ENCODE peak calls at places on chromosomes 12 and 14, in nine cellular contexts. One of them, this sample, is unnamed.

GRCh38 chr12:10715491-10715890 is 7.6 kb downstream of the YBX3 start:
- DNase-seq in upper lobe of left lung: no peak
- DNase-seq in psoas muscle: no peak
- DNase-seq in pancreas: no peak
- DNase-seq in MM.1S: no peak
- DNase-seq in CD8-positive, alpha-beta T cell: no peak
- DNase-seq in IMR-90: no peak
- DNase-seq in uterus: no peak
- DNase-seq in right atrium auricular region: no peak
- DNase-seq in this sample: no peak

GRCh38 chr12:124705545-124706138 is 138.2 kb upstream of the NCOR2 start:
- DNase-seq in upper lobe of left lung: no peak
- DNase-seq in psoas muscle: no peak
- DNase-seq in pancreas: no peak
- DNase-seq in MM.1S: no peak
- DNase-seq in CD8-positive, alpha-beta T cell: no peak
- DNase-seq in IMR-90: no peak
- DNase-seq in uterus: no peak
- DNase-seq in right atrium auricular region: no peak
- DNase-seq in this sample: no peak

GRCh38 chr14:54902143-54902520 is 494 bp downstream of the GCH1 start:
- DNase-seq in upper lobe of left lung: peak; percentile 94
- DNase-seq in psoas muscle: peak; percentile 79
- DNase-seq in pancreas: peak; percentile 90
- DNase-seq in MM.1S: peak; percentile 50
- DNase-seq in CD8-positive, alpha-beta T cell: peak; percentile 79
- DNase-seq in IMR-90: peak; percentile 31
- DNase-seq in uterus: peak; percentile 60
- DNase-seq in right atrium auricular region: peak; percentile 84
- DNase-seq in this sample: peak; percentile 50

GRCh38 chr12:130632582-130633174 is 83.4 kb downstream of the RIMBP2 start:
- DNase-seq in upper lobe of left lung: no peak
- DNase-seq in psoas muscle: no peak
- DNase-seq in pancreas: no peak
- DNase-seq in MM.1S: no peak
- DNase-seq in CD8-positive, alpha-beta T cell: no peak
- DNase-seq in IMR-90: no peak
- DNase-seq in uterus: no peak
- DNase-seq in right atrium auricular region: no peak
- DNase-seq in this sample: no peak

GRCh38 chr12:88691811-88692210 is 111.5 kb upstream of the KITLG start:
- DNase-seq in upper lobe of left lung: no peak
- DNase-seq in psoas muscle: no peak
- DNase-seq in pancreas: no peak
- DNase-seq in MM.1S: no peak
- DNase-seq in CD8-positive, alpha-beta T cell: no peak
- DNase-seq in IMR-90: no peak
- DNase-seq in uterus: no peak
- DNase-seq in right atrium auricular region: no peak
- DNase-seq in this sample: no peak

GRCh38 chr12:93571360-93571853 is 1.1 kb upstream of the SOCS2 start:
- DNase-seq in upper lobe of left lung: peak; percentile 95
- DNase-seq in psoas muscle: peak; percentile 79
- DNase-seq in pancreas: peak; percentile 87
- DNase-seq in MM.1S: peak; percentile 60
- DNase-seq in CD8-positive, alpha-beta T cell: peak; percentile 64
- DNase-seq in IMR-90: peak; percentile 55
- DNase-seq in uterus: peak; percentile 87
- DNase-seq in right atrium auricular region: peak; percentile 75
- DNase-seq in this sample: no peak

GRCh38 chr14:67998804-67999203 is 179.2 kb downstream of the RAD51B start:
- DNase-seq in upper lobe of left lung: no peak
- DNase-seq in psoas muscle: no peak
- DNase-seq in pancreas: no peak
- DNase-seq in MM.1S: no peak
- DNase-seq in CD8-positive, alpha-beta T cell: no peak
- DNase-seq in IMR-90: no peak
- DNase-seq in uterus: no peak
- DNase-seq in right atrium auricular region: no peak
- DNase-seq in this sample: no peak

GRCh38 chr12:51127050-51127729 is 43.8 kb upstream of the CSRNP2 start:
- DNase-seq in upper lobe of left lung: no peak
- DNase-seq in psoas muscle: no peak
- DNase-seq in pancreas: no peak
- DNase-seq in MM.1S: peak; percentile 75
- DNase-seq in CD8-positive, alpha-beta T cell: no peak
- DNase-seq in IMR-90: peak; percentile 34
- DNase-seq in uterus: no peak
- DNase-seq in right atrium auricular region: no peak
- DNase-seq in this sample: no peak

GRCh38 chr12:123764109-123764508 is 2.0 kb downstream of the DNAH10 start:
- DNase-seq in upper lobe of left lung: no peak
- DNase-seq in psoas muscle: no peak
- DNase-seq in pancreas: no peak
- DNase-seq in MM.1S: no peak
- DNase-seq in CD8-positive, alpha-beta T cell: no peak
- DNase-seq in IMR-90: no peak
- DNase-seq in uterus: no peak
- DNase-seq in right atrium auricular region: no peak
- DNase-seq in this sample: no peak

GRCh38 chr14:74018029-74018703 is 922 bp downstream of the ENTPD5 start:
- DNase-seq in upper lobe of left lung: no peak
- DNase-seq in psoas muscle: no peak
- DNase-seq in pancreas: no peak
- DNase-seq in MM.1S: no peak
- DNase-seq in CD8-positive, alpha-beta T cell: no peak
- DNase-seq in IMR-90: peak; percentile 64
- DNase-seq in uterus: no peak
- DNase-seq in right atrium auricular region: no peak
- DNase-seq in this sample: no peak

GRCh38 chr12:89882051-89882450 is 173.4 kb upstream of the ATP2B1 start:
- DNase-seq in upper lobe of left lung: no peak
- DNase-seq in psoas muscle: no peak
- DNase-seq in pancreas: no peak
- DNase-seq in MM.1S: no peak
- DNase-seq in CD8-positive, alpha-beta T cell: no peak
- DNase-seq in IMR-90: peak; percentile 89
- DNase-seq in uterus: no peak
- DNase-seq in right atrium auricular region: no peak
- DNase-seq in this sample: no peak

DNA sequence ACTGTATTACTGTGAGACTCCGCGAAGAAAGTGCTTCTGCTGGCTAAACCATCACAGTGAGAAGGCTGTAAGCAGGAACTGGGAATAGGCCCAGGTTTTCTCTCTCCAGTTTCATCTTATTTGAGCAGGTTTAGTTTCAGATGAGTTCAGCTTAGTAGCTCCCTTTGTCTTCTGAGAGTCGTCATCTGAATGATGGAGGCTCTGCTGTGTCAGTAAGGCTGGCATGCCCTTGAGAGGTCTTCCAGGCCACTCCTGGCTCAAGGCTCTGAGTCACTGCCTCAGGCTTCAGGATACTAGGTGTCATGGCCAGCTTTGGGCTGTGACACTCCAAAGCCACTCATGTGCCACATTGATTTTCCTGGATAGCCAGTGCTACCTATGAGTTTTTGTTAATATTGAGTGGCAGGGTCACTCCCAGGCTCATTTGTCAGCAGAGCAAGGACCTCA is 205.6 kb upstream of the RGS6 start:
- DNase-seq in upper lobe of left lung: no peak
- DNase-seq in psoas muscle: no peak
- DNase-seq in pancreas: no peak
- DNase-seq in MM.1S: no peak
- DNase-seq in CD8-positive, alpha-beta T cell: no peak
- DNase-seq in IMR-90: no peak
- DNase-seq in uterus: peak; percentile 24
- DNase-seq in right atrium auricular region: no peak
- DNase-seq in this sample: no peak
- H3K27ac ChIP-seq in upper lobe of left lung: no peak overlapping the region
- H3K27ac ChIP-seq in psoas muscle: no peak overlapping the region
- H3K27ac ChIP-seq in pancreas: no peak overlapping the region
- H3K27ac ChIP-seq in MM.1S: no peak overlapping the region
- H3K27ac ChIP-seq in CD8-positive, alpha-beta T cell: no peak overlapping the region
- H3K27ac ChIP-seq in IMR-90: peak overlapping the region; percentile 26
- H3K27ac ChIP-seq in uterus: no peak overlapping the region
- H3K27ac ChIP-seq in right atrium auricular region: no peak overlapping the region
- H3K27ac ChIP-seq in this sample: peak overlapping the region; percentile 71

GRCh38 chr14:100031506-100032281 is 33.5 kb upstream of the EVL start:
- DNase-seq in upper lobe of left lung: no peak
- DNase-seq in psoas muscle: no peak
- DNase-seq in pancreas: no peak
- DNase-seq in MM.1S: no peak
- DNase-seq in CD8-positive, alpha-beta T cell: no peak
- DNase-seq in IMR-90: peak; percentile 99
- DNase-seq in uterus: peak; percentile 37
- DNase-seq in right atrium auricular region: peak; percentile 82
- DNase-seq in this sample: no peak

GRCh38 chr14:100032749-100033148 is 32.5 kb upstream of the EVL start:
- DNase-seq in upper lobe of left lung: no peak
- DNase-seq in psoas muscle: no peak
- DNase-seq in pancreas: no peak
- DNase-seq in MM.1S: no peak
- DNase-seq in CD8-positive, alpha-beta T cell: no peak
- DNase-seq in IMR-90: no peak
- DNase-seq in uterus: no peak
- DNase-seq in right atrium auricular region: no peak
- DNase-seq in this sample: no peak

GRCh38 chr14:100027771-100028490 is 37.3 kb upstream of the EVL start:
- DNase-seq in upper lobe of left lung: no peak
- DNase-seq in psoas muscle: no peak
- DNase-seq in pancreas: no peak
- DNase-seq in MM.1S: no peak
- DNase-seq in CD8-positive, alpha-beta T cell: no peak
- DNase-seq in IMR-90: peak; percentile 33
- DNase-seq in uterus: no peak
- DNase-seq in right atrium auricular region: no peak
- DNase-seq in this sample: no peak

GRCh38 chr14:100028990-100029677 is 36.1 kb upstream of the EVL start:
- DNase-seq in upper lobe of left lung: no peak
- DNase-seq in psoas muscle: no peak
- DNase-seq in pancreas: no peak
- DNase-seq in MM.1S: no peak
- DNase-seq in CD8-positive, alpha-beta T cell: no peak
- DNase-seq in IMR-90: peak; percentile 74
- DNase-seq in uterus: no peak
- DNase-seq in right atrium auricular region: no peak
- DNase-seq in this sample: no peak

DNA sequence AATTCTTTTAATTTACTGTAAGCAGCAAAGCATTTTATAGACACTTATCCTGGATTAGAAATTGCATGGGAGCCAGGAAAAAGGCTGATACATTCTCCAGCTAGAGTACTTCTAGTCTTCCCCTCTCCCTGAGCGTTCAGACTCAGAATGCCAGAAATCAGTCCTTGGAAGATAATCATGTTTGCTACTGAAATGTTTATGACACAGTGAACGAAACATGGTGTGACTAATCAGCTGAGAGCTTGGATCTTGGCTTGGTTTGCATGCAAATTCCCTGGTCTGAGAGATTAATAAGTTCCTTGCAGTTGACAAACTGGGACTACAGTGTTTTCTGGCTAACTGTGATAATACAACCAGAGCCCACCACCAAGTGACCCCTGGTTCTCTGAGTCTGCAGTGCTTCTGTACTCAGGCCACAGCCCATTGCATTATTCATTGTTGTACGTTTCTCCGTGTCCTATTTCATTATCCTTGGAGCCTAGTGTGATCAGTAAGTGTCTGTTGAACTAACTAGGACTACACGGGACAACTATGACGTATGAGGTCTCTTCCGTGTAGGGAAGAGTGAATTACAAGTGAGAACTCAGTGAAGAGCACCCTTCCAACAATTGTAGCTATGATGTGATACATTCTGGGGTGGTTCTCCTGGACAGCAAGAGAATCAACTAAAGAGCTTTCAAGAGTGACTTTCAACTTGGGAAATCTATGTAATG is 34.6 kb upstream of the EVL start:
- DNase-seq in upper lobe of left lung: no peak
- DNase-seq in psoas muscle: no peak
- DNase-seq in pancreas: no peak
- DNase-seq in MM.1S: no peak
- DNase-seq in CD8-positive, alpha-beta T cell: no peak
- DNase-seq in IMR-90: peak; percentile 95
- DNase-seq in uterus: no peak
- DNase-seq in right atrium auricular region: no peak
- DNase-seq in this sample: no peak
- H3K4me3 ChIP-seq in upper lobe of left lung: no peak overlapping the region
- H3K4me3 ChIP-seq in psoas muscle: no peak overlapping the region
- H3K4me3 ChIP-seq in pancreas: no peak overlapping the region
- H3K4me3 ChIP-seq in MM.1S: no peak overlapping the region
- H3K4me3 ChIP-seq in CD8-positive, alpha-beta T cell: no peak overlapping the region
- H3K4me3 ChIP-seq in IMR-90: no peak overlapping the region
- H3K4me3 ChIP-seq in uterus: no peak overlapping the region
- H3K4me3 ChIP-seq in right atrium auricular region: no peak overlapping the region
- H3K4me3 ChIP-seq in this sample: no peak overlapping the region

DNA sequence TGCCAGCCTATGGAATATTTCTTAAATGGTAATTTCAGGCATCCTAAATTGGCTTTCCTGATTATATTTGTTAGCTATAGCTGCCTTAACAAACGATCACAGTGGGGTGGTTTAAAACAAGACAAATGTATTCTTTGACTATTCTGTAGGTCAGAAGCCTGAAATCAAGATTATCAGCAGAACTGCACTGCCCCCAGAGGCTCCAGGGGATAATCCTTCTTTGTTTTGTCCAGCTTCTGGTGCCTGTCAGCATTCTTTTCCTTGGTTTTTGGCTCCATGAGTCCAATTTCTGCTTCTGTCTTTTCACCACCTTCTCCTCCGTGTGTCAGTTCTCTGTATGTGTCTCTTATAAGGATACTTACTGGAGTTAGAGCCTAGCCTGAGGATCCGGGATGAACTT is 1282.2 kb upstream of the USP15 start:
- DNase-seq in upper lobe of left lung: no peak
- DNase-seq in psoas muscle: no peak
- DNase-seq in pancreas: no peak
- DNase-seq in MM.1S: no peak
- DNase-seq in CD8-positive, alpha-beta T cell: no peak
- DNase-seq in IMR-90: no peak
- DNase-seq in uterus: no peak
- DNase-seq in right atrium auricular region: no peak
- DNase-seq in this sample: no peak
- TF ChIP-seq CTCF in upper lobe of left lung: no peak
- TF ChIP-seq CTCF in psoas muscle: no peak
- TF ChIP-seq CTCF in pancreas: no peak
- TF ChIP-seq CTCF in MM.1S: peak; percentile 18
- TF ChIP-seq CTCF in CD8-positive, alpha-beta T cell: no peak
- TF ChIP-seq CTCF in IMR-90: no peak
- TF ChIP-seq CTCF in uterus: no peak
- TF ChIP-seq CTCF in right atrium auricular region: no peak
- TF ChIP-seq CTCF in this sample: no peak

GRCh38 chr12:116540617-116541152 is 18.5 kb upstream of the MAP1LC3B2 start:
- DNase-seq in upper lobe of left lung: no peak
- DNase-seq in psoas muscle: no peak
- DNase-seq in pancreas: no peak
- DNase-seq in MM.1S: no peak
- DNase-seq in CD8-positive, alpha-beta T cell: no peak
- DNase-seq in IMR-90: no peak
- DNase-seq in uterus: no peak
- DNase-seq in right atrium auricular region: no peak
- DNase-seq in this sample: no peak
- H3K27ac ChIP-seq in upper lobe of left lung: no peak overlapping the region
- H3K27ac ChIP-seq in psoas muscle: no peak overlapping the region
- H3K27ac ChIP-seq in pancreas: no peak overlapping the region
- H3K27ac ChIP-seq in MM.1S: no peak overlapping the region
- H3K27ac ChIP-seq in CD8-positive, alpha-beta T cell: no peak overlapping the region
- H3K27ac ChIP-seq in IMR-90: no peak overlapping the region
- H3K27ac ChIP-seq in uterus: peak overlapping the region; percentile 54
- H3K27ac ChIP-seq in right atrium auricular region: no peak overlapping the region
- H3K27ac ChIP-seq in this sample: no peak overlapping the region